ENCODE peak calls at places on chromosomes 4 and X, in five cellular contexts. B is right cardiac atrium, S is right atrium auricular region, T is GM12865, G is stomach. D is an unnamed sample.

GRCh38 chr4:140673729-140674128 is 82.5 kb downstream of the TBC1D9 start:
- DNase-seq in B (no peak), G (no peak), T (no peak), S (no peak), D (no peak)

GRCh38 chr4:44985938-44986337 is 259.6 kb upstream of the GNPDA2 start:
- DNase-seq in T (peak; percentile 8), G (no peak), B (no peak), S (no peak), D (no peak)

GRCh38 chr4:678331-678734 is 4.0 kb downstream of the MYL5 start:
- DNase-seq in S (no peak), T (no peak), G (no peak), B (no peak), D (no peak)

GRCh38 chr4:6571608-6572007 is 3.4 kb upstream of the MAN2B2 start:
- DNase-seq in B (no peak), G (no peak), S (no peak), T (no peak), D (no peak)

GRCh38 chr4:73855406-73855805 is 2.3 kb downstream of the PF4V1 start:
- DNase-seq in S (no peak), B (no peak), T (no peak), G (no peak), D (no peak)

GRCh38 chrX:71111141-71111843 is at the start of gene IL2RG:
- DNase-seq in T (peak; percentile 91), S (no peak), B (no peak), G (peak; percentile 46), D (peak; percentile 92)

GRCh38 chr4:67568820-67569219 is 10.3 kb downstream of the STAP1 start:
- DNase-seq in S (no peak), G (no peak), B (no peak), T (no peak), D (no peak)

GRCh38 chrX:149760965-149761364 is 12.9 kb upstream of the HSFX1 start:
- DNase-seq in G (no peak), T (no peak), B (no peak), S (peak; percentile 23), D (no peak)

GRCh38 chr4:151727365-151727764 is 33.4 kb downstream of the GATB start:
- DNase-seq in S (no peak), T (no peak), B (no peak), G (no peak), D (no peak)

GRCh38 chr4:142353149-142353738 is 492.9 kb downstream of the INPP4B start:
- DNase-seq in T (peak; percentile 51), S (no peak), B (no peak), G (no peak), D (peak; percentile 26)

GRCh38 chrX:18410038-18410437 is 15.4 kb upstream of the CDKL5 start:
- DNase-seq in G (no peak), B (no peak), T (peak; percentile 30), S (no peak), D (no peak)

GRCh38 chr4:169009281-169010124 is 552 bp downstream of the CBR4 start:
- DNase-seq in B (peak; percentile 89), G (peak; percentile 63), S (peak; percentile 68), T (peak; percentile 76), D (peak; percentile 42)

GRCh38 chr4:85474818-85475630 is at the start of gene ARHGAP24:
- DNase-seq in S (peak; percentile 96), B (peak; percentile 94), T (peak; percentile 89), G (peak; percentile 91), D (no peak)

GRCh38 chrX:154534526-154535322 is 11.9 kb downstream of the G6PD start:
- DNase-seq in G (peak; percentile 93), B (peak; percentile 95), T (peak; percentile 89), S (peak; percentile 90), D (peak; percentile 59)

GRCh38 chr4:152943673-152944072 is 7.5 kb downstream of the FHDC1 start:
- DNase-seq in S (no peak), T (no peak), G (no peak), B (no peak), D (no peak)

GRCh38 chr4:54588404-54588803 is 69.4 kb upstream of the KIT start:
- DNase-seq in S (no peak), T (no peak), B (no peak), G (no peak), D (no peak)

GRCh38 chr4:100913685-100914084 is 395.9 kb upstream of the EMCN start:
- DNase-seq in B (no peak), G (no peak), T (no peak), S (no peak), D (no peak)

GRCh38 chrX:130245441-130245840 is 23.3 kb downstream of the ZNF280C start:
- DNase-seq in G (no peak), T (no peak), S (no peak), B (no peak), D (no peak)

GRCh38 chrX:115642895-115643530 is 82.0 kb downstream of the PLS3 start:
- DNase-seq in T (peak; percentile 70), G (peak; percentile 36), S (no peak), B (no peak), D (peak; percentile 30)

GRCh38 chr4:123871351-123871750 is 474.8 kb downstream of the SPRY1 start:
- DNase-seq in G (no peak), B (no peak), T (no peak), S (no peak), D (no peak)

GRCh38 chr4:35250771-35251170 is 993.5 kb downstream of the ARAP2 start:
- DNase-seq in T (no peak), B (no peak), G (no peak), S (no peak), D (no peak)

GRCh38 chrX:145848451-145848850 is 30.8 kb downstream of the SLITRK2 start:
- DNase-seq in T (no peak), G (no peak), B (no peak), S (no peak), D (no peak)

GRCh38 chrX:77597090-77597489 is 149.9 kb downstream of the FGF16 start:
- DNase-seq in S (no peak), G (no peak), B (no peak), T (no peak), D (no peak)

GRCh38 chr4:83381173-83381572 is 46.5 kb upstream of the HPSE start:
- DNase-seq in B (no peak), G (peak; percentile 27), S (no peak), T (no peak), D (no peak)

GRCh38 chrX:136759968-136760367 is 20.8 kb downstream of the ARHGEF6 start:
- DNase-seq in B (no peak), G (no peak), S (no peak), T (peak; percentile 58), D (no peak)

GRCh38 chrX:24607616-24608015 is 39.5 kb downstream of the PCYT1B start:
- DNase-seq in B (no peak), S (no peak), T (no peak), G (no peak), D (no peak)

GRCh38 chr4:74287164-74287563 is 21.1 kb upstream of the EPGN start:
- DNase-seq in B (no peak), G (no peak), T (no peak), S (no peak), D (no peak)

GRCh38 chr4:89344571-89344970 is 37.0 kb upstream of the GPRIN3 start:
- DNase-seq in S (no peak), B (no peak), T (no peak), G (no peak), D (no peak)

GRCh38 chrX:18701621-18702361 is 5.7 kb upstream of the PPEF1 start:
- DNase-seq in B (peak; percentile 85), S (no peak), T (no peak), G (peak; percentile 85), D (no peak)

GRCh38 chr4:97453186-97453585 is 690.1 kb downstream of the STPG2 start:
- DNase-seq in B (peak; percentile 18), G (no peak), S (no peak), T (no peak), D (no peak)

GRCh38 chr4:128782875-128783614 is 26.5 kb upstream of the JADE1 start:
- DNase-seq in G (no peak), B (peak; percentile 64), T (no peak), S (peak; percentile 65), D (no peak)

GRCh38 chr4:137343221-137343620 is 189.1 kb downstream of the PCDH18 start:
- DNase-seq in B (peak; percentile 7), S (no peak), T (no peak), G (no peak), D (no peak)

GRCh38 chrX:13376857-13377441 is 57.1 kb upstream of the ATXN3L start:
- DNase-seq in S (no peak), T (peak; percentile 2), B (no peak), G (no peak), D (peak; percentile 45)
- H3K4me3 ChIP-seq in S (no peak overlapping the region), T (no peak overlapping the region), B (no peak overlapping the region), G (no peak overlapping the region), D (no peak overlapping the region)

GRCh38 chr4:52052475-52052780 is 1.3 kb downstream of the SPATA18 start:
- DNase-seq in T (peak; percentile 53), G (no peak), S (peak; percentile 59), B (peak; percentile 30), D (no peak)
- H3K4me3 ChIP-seq in T (peak overlapping the region; percentile 62), G (peak overlapping the region; percentile 62), S (peak overlapping the region; percentile 71), B (peak overlapping the region; percentile 61), D (no peak overlapping the region)

GRCh38 chr4:22515145-22515887 is 550 bp downstream of the ADGRA3 start:
- DNase-seq in G (peak; percentile 77), B (peak; percentile 82), S (peak; percentile 60), T (peak; percentile 52), D (peak; percentile 42)

GRCh38 chr4:22512306-22512705 is 3.6 kb downstream of the ADGRA3 start:
- DNase-seq in T (no peak), G (no peak), S (no peak), B (no peak), D (no peak)

GRCh38 chr4:22515888-22516541 is at the start of gene ADGRA3:
- DNase-seq in T (peak; percentile 77), S (peak; percentile 60), G (peak; percentile 81), B (peak; percentile 90), D (no peak)

GRCh38 chr4:22514431-22514830 is 1.4 kb downstream of the ADGRA3 start:
- DNase-seq in S (no peak), G (no peak), B (no peak), T (no peak), D (no peak)

GRCh38 chr4:22514001-22514400 is 1.9 kb downstream of the ADGRA3 start:
- DNase-seq in S (no peak), T (no peak), B (no peak), G (no peak), D (no peak)
- H3K4me3 ChIP-seq in S (peak overlapping the region; percentile 59), T (peak overlapping the region; percentile 56), B (peak overlapping the region; percentile 67), G (peak overlapping the region; percentile 51), D (peak overlapping the region; percentile 75)

DNA sequence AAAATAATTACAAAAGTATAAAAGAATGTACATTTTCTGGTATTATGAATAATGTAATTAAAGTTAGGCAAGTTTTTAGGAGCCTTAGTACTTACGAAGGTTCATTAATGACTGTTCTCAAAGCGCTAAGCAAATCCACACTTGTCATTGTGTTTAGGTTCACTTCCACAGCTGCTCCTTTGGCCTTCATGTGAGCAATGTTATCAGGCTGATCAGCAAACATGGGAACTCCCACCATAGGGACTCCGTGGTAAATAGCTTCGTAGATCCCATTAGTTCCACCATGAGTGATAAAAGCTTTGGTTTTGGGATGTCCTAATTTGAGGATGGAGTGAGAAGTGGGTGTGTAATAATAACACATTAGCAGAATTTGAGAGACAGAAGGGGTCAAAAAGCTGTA is 45.1 kb downstream of the UGT2A2 start:
- DNase-seq in T (no peak), B (no peak), G (no peak), S (no peak), D (no peak)
- H3K4me3 ChIP-seq in T (no peak overlapping the region), B (no peak overlapping the region), G (no peak overlapping the region), S (no peak overlapping the region), D (no peak overlapping the region)

GRCh38 chr4:68575081-68575480 is 1.0 kb downstream of the UGT2B17 start:
- DNase-seq in T (peak; percentile 56), G (no peak), B (no peak), S (no peak), D (no peak)
- H3K4me3 ChIP-seq in T (no peak overlapping the region), G (no peak overlapping the region), B (no peak overlapping the region), S (no peak overlapping the region), D (no peak overlapping the region)